ENCODE peak calls at places on chromosome 11, in nine cellular contexts. U is immature natural killer cell; M is A549; T is HFFc6; Q is HFF-Myc; W is stimulated activated effector memory CD8-positive, alpha-beta T cell treated with anti-CD3 and anti-CD28 coated beads, Interleukin-12 subunit alpha, Interleukin-12 subunit beta, amount 100 ng/mL, for 72 hours; B is GOT3; F is ovary; S is T-helper 1 cell. E is an unnamed sample.

GRCh38 chr11:11036185-11037161 is 178.6 kb upstream of the ZBED5 start:
- DNase-seq in U (peak; percentile 5), M (peak; percentile 31), T (peak; percentile 29), Q (peak; percentile 11), W (no peak), B (no peak), F (no peak), S (peak; percentile 16), E (no peak)

GRCh38 chr11:77750757-77751156 is 69.8 kb downstream of the RSF1 start:
- DNase-seq in U (no peak), M (no peak), T (no peak), Q (no peak), W (no peak), B (no peak), F (no peak), S (no peak), E (no peak)

GRCh38 chr11:119320593-119321524 is 3.9 kb upstream of the MCAM start:
- DNase-seq in U (peak; percentile 58), M (no peak), T (no peak), Q (no peak), W (peak; percentile 85), B (no peak), F (no peak), S (no peak), E (peak; percentile 70)

GRCh38 chr11:92775277-92775676 is 194.2 kb upstream of the MTNR1B start:
- DNase-seq in U (no peak), M (no peak), T (no peak), Q (no peak), W (no peak), B (no peak), F (no peak), S (no peak), E (no peak)

GRCh38 chr11:45651841-45652745 is 13.3 kb downstream of the CHST1 start:
- DNase-seq in U (no peak), M (no peak), T (no peak), Q (no peak), W (no peak), B (no peak), F (no peak), S (no peak), E (no peak)

GRCh38 chr11:42521994-42522393 is 789.8 kb upstream of the API5 start:
- DNase-seq in U (no peak), M (no peak), T (peak; percentile 7), Q (no peak), W (no peak), B (no peak), F (no peak), S (no peak), E (no peak)

GRCh38 chr11:72683782-72684200 is 9.6 kb upstream of the PDE2A start:
- DNase-seq in U (peak; percentile 44), M (peak; percentile 85), T (no peak), Q (no peak), W (peak; percentile 89), B (no peak), F (peak; percentile 49), S (peak; percentile 42), E (peak; percentile 84)

GRCh38 chr11:3849297-3849874 is 6.1 kb upstream of the STIM1 start:
- DNase-seq in U (peak; percentile 60), M (peak; percentile 51), T (peak; percentile 37), Q (no peak), W (no peak), B (no peak), F (no peak), S (peak; percentile 16), E (peak; percentile 46)

GRCh38 chr11:111944651-111945051 is 7.5 kb downstream of the DIXDC1 start:
- DNase-seq in U (no peak), M (no peak), T (peak; percentile 92), Q (no peak), W (no peak), B (no peak), F (no peak), S (no peak), E (peak; percentile 59)

GRCh38 chr11:96817488-96817887 is 427.7 kb downstream of the JRKL start:
- DNase-seq in U (no peak), M (no peak), T (peak; percentile 43), Q (no peak), W (no peak), B (no peak), F (no peak), S (no peak), E (no peak)

E was measured in hepatic stellate cell.